ENCODE peak calls at places on chromosome 3, in ten cellular contexts. Z is neural progenitor cell, P is GM13977, S is glutamatergic neuron, L is cardiac fibroblast, F is IMR-90, M is bronchial epithelial cell, Q is SK-N-SH, N is body of pancreas, C is NB4. V is an unnamed sample.

GRCh38 chr3:151283907-151284461 is 5.6 kb upstream of the P2RY14 start:
- DNase-seq in Z (no peak), P (no peak), S (no peak), L (peak), F (peak), M (peak), Q (no peak), N (peak), C (peak), V (peak)

GRCh38 chr3:4900298-4900697 is 78.9 kb upstream of the BHLHE40 start:
- DNase-seq in Z (no peak), P (no peak), S (no peak), L (no peak), F (no peak), M (no peak), Q (no peak), N (no peak), C (no peak), V (peak)

GRCh38 chr3:57826286-57826951 is 70.3 kb downstream of the SLMAP start:
- DNase-seq in Z (no peak), P (no peak), S (no peak), L (peak), F (no peak), M (peak), Q (no peak), N (no peak), C (peak), V (no peak)

GRCh38 chr3:58693929-58694850 is 27.6 kb upstream of the FAM3D start:
- DNase-seq in Z (no peak), P (no peak), S (no peak), L (no peak), F (no peak), M (no peak), Q (no peak), N (no peak), C (no peak), V (no peak)

GRCh38 chr3:123672429-123673146 is 87.7 kb upstream of the HACD2 start:
- DNase-seq in Z (no peak), P (no peak), S (no peak), L (no peak), F (no peak), M (no peak), Q (no peak), N (no peak), C (no peak), V (no peak)

GRCh38 chr3:88180398-88180999 is 30.7 kb downstream of the C3orf38 start:
- DNase-seq in Z (peak), P (peak), S (no peak), L (peak), F (peak), M (peak), Q (peak), N (peak), C (peak), V (peak)

GRCh38 chr3:46894256-46894655 is 16.7 kb downstream of the PTH1R start:
- DNase-seq in Z (no peak), P (no peak), S (no peak), L (no peak), F (no peak), M (no peak), Q (no peak), N (no peak), C (no peak), V (no peak)

GRCh38 chr3:58452176-58452575 is 18.5 kb upstream of the PDHB start:
- DNase-seq in Z (peak), P (no peak), S (no peak), L (no peak), F (no peak), M (no peak), Q (no peak), N (no peak), C (no peak), V (no peak)

GRCh38 chr3:64928683-64929082 is 240.9 kb upstream of the ADAMTS9 start:
- DNase-seq in Z (no peak), P (no peak), S (no peak), L (no peak), F (no peak), M (no peak), Q (peak), N (no peak), C (no peak), V (no peak)

GRCh38 chr3:56747150-56747549 is 54.6 kb downstream of the ARHGEF3 start:
- DNase-seq in Z (no peak), P (no peak), S (no peak), L (no peak), F (no peak), M (no peak), Q (peak), N (peak), C (no peak), V (no peak)

GRCh38 chr3:37993811-37994638 is 3.4 kb downstream of the VILL start:
- DNase-seq in Z (peak), P (peak), S (peak), L (peak), F (peak), M (peak), Q (peak), N (peak), C (peak), V (peak)

GRCh38 chr3:18098960-18099587 is 326.1 kb downstream of the SATB1 start:
- DNase-seq in Z (no peak), P (no peak), S (no peak), L (peak), F (peak), M (peak), Q (no peak), N (no peak), C (peak), V (peak)

GRCh38 chr3:193859195-193859594 is 266.2 kb downstream of the OPA1 start:
- DNase-seq in Z (no peak), P (no peak), S (no peak), L (no peak), F (no peak), M (peak), Q (no peak), N (no peak), C (no peak), V (no peak)

GRCh38 chr3:190077646-190078045 is 43.1 kb downstream of the P3H2 start:
- DNase-seq in Z (no peak), P (no peak), S (no peak), L (peak), F (no peak), M (no peak), Q (no peak), N (no peak), C (no peak), V (no peak)

GRCh38 chr3:175349181-175349580 is 490.0 kb downstream of the NAALADL2 start:
- DNase-seq in Z (no peak), P (no peak), S (no peak), L (no peak), F (no peak), M (no peak), Q (no peak), N (no peak), C (no peak), V (no peak)

GRCh38 chr3:25663324-25664065 is 1.2 kb downstream of the TOP2B start:
- DNase-seq in Z (peak), P (peak), S (peak), L (peak), F (peak), M (peak), Q (peak), N (peak), C (peak), V (peak)

GRCh38 chr3:188899887-188900286 is 271.9 kb upstream of the TPRG1 start:
- DNase-seq in Z (no peak), P (no peak), S (no peak), L (no peak), F (no peak), M (peak), Q (no peak), N (no peak), C (no peak), V (no peak)

GRCh38 chr3:179449621-179450020 is 1.6 kb downstream of the GNB4 start:
- DNase-seq in Z (no peak), P (no peak), S (no peak), L (peak), F (peak), M (no peak), Q (no peak), N (no peak), C (no peak), V (no peak)

GRCh38 chr3:179450321-179450720 is 949 bp downstream of the GNB4 start:
- DNase-seq in Z (peak), P (no peak), S (no peak), L (peak), F (peak), M (no peak), Q (no peak), N (no peak), C (peak), V (no peak)

GRCh38 chr3:179450901-179451334 is 352 bp downstream of the GNB4 start:
- DNase-seq in Z (peak), P (no peak), S (no peak), L (peak), F (peak), M (peak), Q (no peak), N (no peak), C (peak), V (no peak)

GRCh38 chr3:179447251-179447650 is 4.0 kb downstream of the GNB4 start:
- DNase-seq in Z (no peak), P (no peak), S (no peak), L (no peak), F (no peak), M (no peak), Q (no peak), N (no peak), C (no peak), V (no peak)

DNA sequence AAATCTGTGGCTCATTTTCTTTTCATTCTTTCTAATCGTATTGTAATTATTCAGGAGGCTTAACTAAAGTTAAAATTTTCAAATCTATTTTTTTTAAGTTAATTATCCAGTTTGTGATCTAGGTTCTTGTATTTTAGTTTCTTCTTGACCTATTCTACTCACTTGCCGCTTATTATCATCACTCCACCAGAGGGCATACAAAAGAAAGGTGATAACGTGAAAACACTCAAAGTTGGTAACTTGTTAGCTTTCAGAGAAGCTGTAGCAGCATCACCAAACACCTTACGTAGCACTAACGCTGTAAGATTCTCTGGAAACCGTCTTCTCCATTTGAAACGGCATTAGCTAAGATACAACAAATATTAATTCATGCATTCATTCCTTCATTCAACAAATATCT is 4.8 kb downstream of the GNB4 start:
- DNase-seq in Z (peak), P (no peak), S (no peak), L (peak), F (peak), M (peak), Q (no peak), N (no peak), C (peak), V (no peak)
- TF ChIP-seq CTCF in Z (peak), P (peak), S (peak), L (peak), F (peak), M (peak), Q (peak), N (peak), C (peak), V (peak)

DNA sequence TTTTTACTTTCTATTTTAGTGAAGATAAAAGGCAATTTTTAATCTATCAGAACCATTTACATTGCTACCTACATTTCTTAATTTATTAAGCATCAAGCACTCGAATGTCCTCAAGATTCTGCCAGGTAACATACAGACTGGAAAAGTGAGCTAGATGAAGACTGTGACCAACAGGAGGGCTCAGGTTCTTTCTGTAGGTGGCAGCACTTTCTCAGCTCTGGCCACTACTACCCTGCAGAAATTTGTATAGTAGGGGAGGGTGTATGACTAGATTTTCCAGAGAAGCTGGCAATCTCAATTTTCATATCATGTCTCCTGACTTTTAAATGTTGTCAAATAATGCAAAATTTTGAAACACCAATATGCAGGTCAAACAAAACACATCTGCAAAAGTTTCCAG is 165.0 kb upstream of the SUCLG2 start:
- DNase-seq in Z (peak), P (no peak), S (no peak), L (no peak), F (no peak), M (peak), Q (no peak), N (peak), C (peak), V (peak)
- TF ChIP-seq CTCF in Z (peak), P (peak), S (no peak), L (peak), F (no peak), M (no peak), Q (peak), N (peak), C (peak), V (peak)

GRCh38 chr3:44077267-44077666 is 164.4 kb upstream of the TOPAZ1 start:
- DNase-seq in Z (peak), P (no peak), S (no peak), L (peak), F (no peak), M (no peak), Q (peak), N (no peak), C (peak), V (peak)
- TF ChIP-seq CTCF in Z (peak), P (peak), S (no peak), L (peak), F (no peak), M (peak), Q (no peak), N (no peak), C (no peak), V (no peak)

GRCh38 chr3:81214626-81215025 is 546.8 kb downstream of the GBE1 start:
- DNase-seq in Z (no peak), P (no peak), S (no peak), L (peak), F (peak), M (peak), Q (no peak), N (no peak), C (no peak), V (no peak)

GRCh38 chr3:81216192-81216591 is 545.3 kb downstream of the GBE1 start:
- DNase-seq in Z (no peak), P (no peak), S (no peak), L (peak), F (peak), M (peak), Q (no peak), N (no peak), C (no peak), V (no peak)

DNA sequence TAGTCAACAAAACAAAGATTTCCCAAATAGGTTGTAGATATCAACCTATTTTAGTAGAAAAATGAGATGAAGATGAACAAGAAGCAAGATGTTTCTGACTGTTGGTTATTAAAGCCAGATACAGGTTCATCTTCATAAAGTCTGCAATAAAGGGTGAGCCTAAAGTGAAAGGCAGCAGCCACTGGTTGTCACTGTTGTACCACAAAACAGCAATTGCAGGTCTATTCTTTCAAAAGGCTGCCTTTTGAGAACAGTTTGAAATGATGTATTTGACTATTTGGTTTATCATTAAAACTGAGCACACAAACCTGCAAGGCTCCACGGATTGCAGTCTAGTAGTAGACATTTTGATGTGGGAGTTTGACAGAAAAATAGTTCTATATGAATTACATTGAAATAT is 543.4 kb downstream of the GBE1 start:
- DNase-seq in Z (peak), P (no peak), S (no peak), L (peak), F (no peak), M (peak), Q (peak), N (no peak), C (peak), V (no peak)
- TF ChIP-seq CTCF in Z (peak), P (peak), S (no peak), L (peak), F (peak), M (peak), Q (peak), N (no peak), C (no peak), V (no peak)

GRCh38 chr3:33592999-33593398 is 125.1 kb downstream of the CLASP2 start:
- DNase-seq in Z (no peak), P (no peak), S (no peak), L (no peak), F (no peak), M (no peak), Q (no peak), N (no peak), C (no peak), V (no peak)

GRCh38 chr3:33586402-33586801 is 131.7 kb downstream of the CLASP2 start:
- DNase-seq in Z (no peak), P (no peak), S (no peak), L (no peak), F (no peak), M (no peak), Q (no peak), N (no peak), C (no peak), V (no peak)

GRCh38 chr3:33590541-33590940 is 127.5 kb downstream of the CLASP2 start:
- DNase-seq in Z (no peak), P (no peak), S (no peak), L (no peak), F (no peak), M (no peak), Q (no peak), N (no peak), C (no peak), V (no peak)
- TF ChIP-seq CTCF in Z (no peak), P (no peak), S (no peak), L (no peak), F (no peak), M (no peak), Q (no peak), N (no peak), C (no peak), V (no peak)

DNA sequence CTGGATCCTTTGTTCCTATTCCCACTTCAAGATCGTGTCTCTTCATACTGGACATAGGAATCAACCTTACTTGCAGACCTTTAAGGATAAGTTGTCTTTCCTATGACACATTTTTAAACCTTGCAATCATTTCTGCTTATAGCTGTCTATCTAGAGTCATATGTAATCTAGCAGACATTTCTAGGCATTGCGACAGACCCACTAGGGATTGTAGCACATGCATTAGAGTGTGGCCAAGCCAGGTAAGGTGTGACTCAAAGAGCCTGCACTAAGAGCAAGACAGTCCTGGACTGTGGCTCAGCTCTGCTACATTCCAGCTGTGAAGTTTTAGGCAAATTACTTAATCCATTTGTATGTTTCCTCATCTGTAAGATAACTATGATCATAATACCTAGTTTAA is 38.8 kb upstream of the BFSP2 start:
- DNase-seq in Z (no peak), P (no peak), S (no peak), L (no peak), F (no peak), M (peak), Q (no peak), N (no peak), C (no peak), V (no peak)
- TF ChIP-seq CTCF in Z (no peak), P (no peak), S (no peak), L (no peak), F (no peak), M (no peak), Q (no peak), N (no peak), C (no peak), V (no peak)

GRCh38 chr3:50173685-50174516 is 17.5 kb upstream of the GNAT1 start:
- DNase-seq in Z (no peak), P (no peak), S (no peak), L (no peak), F (no peak), M (no peak), Q (no peak), N (no peak), C (peak), V (peak)
- TF ChIP-seq CTCF in Z (no peak), P (no peak), S (no peak), L (no peak), F (no peak), M (no peak), Q (no peak), N (no peak), C (peak), V (no peak)

GRCh38 chr3:31880020-31880419 is 101.0 kb downstream of the OSBPL10 start:
- DNase-seq in Z (no peak), P (no peak), S (no peak), L (peak), F (peak), M (peak), Q (no peak), N (no peak), C (peak), V (no peak)
- TF ChIP-seq CTCF in Z (no peak), P (no peak), S (no peak), L (peak), F (no peak), M (peak), Q (no peak), N (no peak), C (no peak), V (no peak)

GRCh38 chr3:43285644-43286043 is 696 bp upstream of the SNRK start:
- DNase-seq in Z (peak), P (no peak), S (no peak), L (no peak), F (no peak), M (no peak), Q (peak), N (peak), C (no peak), V (no peak)

GRCh38 chr3:43288366-43288765 is 2.0 kb downstream of the SNRK start:
- DNase-seq in Z (no peak), P (peak), S (no peak), L (peak), F (peak), M (peak), Q (no peak), N (no peak), C (peak), V (no peak)

GRCh38 chr3:43286886-43287301 is 554 bp downstream of the SNRK start:
- DNase-seq in Z (peak), P (peak), S (peak), L (no peak), F (no peak), M (peak), Q (peak), N (no peak), C (peak), V (peak)

GRCh38 chr3:43287514-43287913 is 1.2 kb downstream of the SNRK start:
- DNase-seq in Z (no peak), P (no peak), S (no peak), L (peak), F (peak), M (peak), Q (no peak), N (no peak), C (peak), V (no peak)

GRCh38 chr3:43286115-43286885 is at the start of gene SNRK:
- DNase-seq in Z (peak), P (peak), S (peak), L (peak), F (peak), M (peak), Q (peak), N (peak), C (peak), V (peak)
- TF ChIP-seq CTCF in Z (peak), P (peak), S (no peak), L (peak), F (peak), M (peak), Q (peak), N (peak), C (peak), V (peak)

V was measured in activated CD8-positive, alpha-beta T cell treated with anti-CD3 and anti-CD28 coated beads for 36 hours.